ENCODE peak calls at places on chromosomes 6 and 20, in nine cellular contexts. P is endodermal cell, N is fibroblast of lung, O is neural progenitor cell, E is H9, U is mesenchymal stem cell, X is astrocyte, J is HCT116, B is IMR-90. D is an unnamed sample.

GRCh38 chr6:163170294-163170883 is 244.1 kb upstream of the QKI start:
- DNase-seq in E (peak; percentile 59), B (no peak), O (no peak), U (peak; percentile 1), J (no peak), N (no peak), P (peak; percentile 78), X (no peak), D (no peak)

GRCh38 chr6:77173472-77174074 is 289.7 kb downstream of the HTR1B start:
- DNase-seq in J (no peak), P (peak; percentile 81), B (peak; percentile 13), O (peak; percentile 55), X (no peak), U (no peak), N (no peak), E (peak; percentile 72), D (no peak)

GRCh38 chr6:10210052-10210451 is 204.8 kb downstream of the TFAP2A start:
- DNase-seq in E (no peak), U (no peak), B (no peak), X (peak; percentile 15), J (no peak), P (no peak), N (peak; percentile 28), O (no peak), D (no peak)

GRCh38 chr6:159766923-159767322 is 5.1 kb downstream of the ACAT2 start:
- DNase-seq in U (peak; percentile 77), O (no peak), E (no peak), X (no peak), P (no peak), N (no peak), B (peak; percentile 72), J (no peak), D (no peak)

GRCh38 chr20:20073851-20074252 is 21.5 kb downstream of the CFAP61 start:
- DNase-seq in O (no peak), N (no peak), B (no peak), X (no peak), P (no peak), U (no peak), J (no peak), E (no peak), D (no peak)

GRCh38 chr20:17617868-17618672 is 48.2 kb downstream of the DSTN start:
- DNase-seq in X (no peak), U (no peak), B (no peak), J (no peak), E (peak; percentile 25), P (no peak), O (no peak), N (no peak), D (no peak)

GRCh38 chr20:29740951-29741593 is 1516.4 kb upstream of the DEFB115 start:
- DNase-seq in P (peak; percentile 13), O (no peak), J (no peak), N (no peak), U (no peak), B (no peak), X (no peak), E (no peak), D (no peak)

GRCh38 chr6:155270566-155271091 is 6.8 kb downstream of the CLDN20 start:
- DNase-seq in O (peak; percentile 35), U (no peak), B (no peak), P (no peak), N (no peak), J (no peak), E (no peak), X (no peak), D (no peak)

GRCh38 chr6:55568779-55569439 is 10.1 kb downstream of the HMGCLL1 start:
- DNase-seq in O (peak; percentile 12), U (peak; percentile 20), B (no peak), E (no peak), P (no peak), N (no peak), X (no peak), J (no peak), D (no peak)

GRCh38 chr6:81689580-81689979 is 62.9 kb downstream of the TENT5A start:
- DNase-seq in N (no peak), X (no peak), P (no peak), J (no peak), O (no peak), B (no peak), U (no peak), E (no peak), D (no peak)

GRCh38 chr20:49727473-49727872 is 13.8 kb upstream of the B4GALT5 start:
- DNase-seq in P (no peak), U (no peak), X (no peak), E (no peak), O (no peak), N (no peak), J (no peak), B (no peak), D (no peak)

GRCh38 chr6:84072452-84072997 is 39.0 kb downstream of the MRAP2 start:
- DNase-seq in P (no peak), E (no peak), J (no peak), B (no peak), X (no peak), O (no peak), N (no peak), U (no peak), D (no peak)

GRCh38 chr6:17091122-17091521 is 10.7 kb upstream of the STMND1 start:
- DNase-seq in X (no peak), P (no peak), O (peak; percentile 13), J (no peak), B (peak; percentile 32), E (no peak), U (peak; percentile 26), N (peak; percentile 12), D (no peak)

GRCh38 chr6:23659125-23659524 is 466.9 kb upstream of the NRSN1 start:
- DNase-seq in B (peak; percentile 6), J (no peak), U (peak; percentile 38), O (peak; percentile 72), E (peak; percentile 43), N (peak; percentile 12), P (peak; percentile 75), X (no peak), D (no peak)

GRCh38 chr20:37384683-37385174 is 38.8 kb downstream of the SRC start:
- DNase-seq in B (peak; percentile 38), U (peak; percentile 46), E (peak; percentile 68), O (peak; percentile 82), X (no peak), J (no peak), N (peak; percentile 43), P (peak; percentile 90), D (no peak)

GRCh38 chr6:112227411-112227810 is 27.0 kb downstream of the LAMA4 start:
- DNase-seq in N (peak; percentile 30), X (no peak), O (no peak), J (no peak), B (peak; percentile 31), P (no peak), E (no peak), U (no peak), D (no peak)

GRCh38 chr6:151098166-151098565 is 141.6 kb upstream of the AKAP12 start:
- DNase-seq in J (no peak), N (peak; percentile 47), O (no peak), B (no peak), X (peak; percentile 32), E (no peak), U (no peak), P (peak; percentile 13), D (no peak)

GRCh38 chr6:44524491-44525227 is 137.2 kb downstream of the CDC5L start:
- DNase-seq in P (no peak), U (no peak), N (no peak), J (no peak), B (no peak), O (no peak), E (no peak), X (no peak), D (no peak)

GRCh38 chr6:99608059-99608885 is 1.6 kb downstream of the PRDM13 start:
- DNase-seq in E (no peak), P (peak; percentile 60), B (no peak), X (no peak), O (peak; percentile 34), J (no peak), N (no peak), U (no peak), D (no peak)
- H3K9ac ChIP-seq in E (no peak overlapping the region), P (no peak overlapping the region), B (no peak overlapping the region), X (no peak overlapping the region), O (no peak overlapping the region), J (no peak overlapping the region), N (no peak overlapping the region), U (no peak overlapping the region), D (no peak overlapping the region)

GRCh38 chr6:125791820-125792165 is 1.0 kb downstream of the NCOA7 start:
- DNase-seq in P (no peak), J (no peak), B (no peak), N (no peak), O (no peak), U (no peak), X (no peak), E (no peak), D (no peak)
- H3K9ac ChIP-seq in P (no peak overlapping the region), J (no peak overlapping the region), B (no peak overlapping the region), N (no peak overlapping the region), O (no peak overlapping the region), U (peak overlapping the region; percentile 90), X (peak overlapping the region; percentile 85), E (no peak overlapping the region), D (no peak overlapping the region)

GRCh38 chr6:118678866-118679265 is 27.5 kb upstream of the CEP85L start:
- DNase-seq in O (no peak), N (peak; percentile 79), X (peak; percentile 73), U (no peak), E (no peak), J (no peak), P (no peak), B (peak; percentile 43), D (no peak)

GRCh38 chr6:118679293-118679692 is 27.9 kb upstream of the CEP85L start:
- DNase-seq in X (peak; percentile 56), O (no peak), N (peak; percentile 69), U (peak; percentile 38), E (no peak), J (no peak), P (no peak), B (peak; percentile 55), D (no peak)

GRCh38 chr6:118685823-118686449 is 34.5 kb upstream of the CEP85L start:
- DNase-seq in P (peak; percentile 50), B (no peak), U (no peak), O (peak; percentile 41), N (no peak), X (no peak), E (peak; percentile 32), J (no peak), D (no peak)

GRCh38 chr6:118680452-118681095 is 29.2 kb upstream of the CEP85L start:
- DNase-seq in U (peak; percentile 34), E (no peak), X (no peak), J (no peak), B (no peak), O (no peak), P (no peak), N (no peak), D (no peak)

GRCh38 chr6:118683881-118684872 is 32.8 kb upstream of the CEP85L start:
- DNase-seq in P (no peak), U (no peak), N (no peak), B (no peak), X (no peak), J (no peak), O (no peak), E (no peak), D (no peak)
- H3K9ac ChIP-seq in P (no peak overlapping the region), U (no peak overlapping the region), N (no peak overlapping the region), B (no peak overlapping the region), X (no peak overlapping the region), J (no peak overlapping the region), O (no peak overlapping the region), E (no peak overlapping the region), D (no peak overlapping the region)

DNA sequence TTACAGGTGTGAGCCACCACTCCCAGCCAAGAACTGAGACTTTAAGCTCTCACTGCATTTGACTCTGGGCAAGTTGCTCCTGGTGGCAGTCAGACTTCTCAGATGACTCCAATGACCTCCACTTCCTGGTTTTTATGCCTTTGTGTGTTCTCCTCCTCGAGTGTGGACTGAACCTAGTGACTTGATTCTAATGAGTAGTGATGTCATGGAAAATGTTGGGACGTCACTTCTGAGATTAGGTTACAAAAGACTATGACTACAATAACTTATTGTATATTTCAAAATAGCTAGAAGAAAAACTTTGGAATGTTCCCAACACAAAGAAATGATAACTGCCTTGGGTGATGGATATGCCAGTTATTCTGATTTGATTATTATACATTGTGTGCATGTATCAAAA is 12.0 kb downstream of the SPINT3 start:
- DNase-seq in U (no peak), N (no peak), E (no peak), X (no peak), O (no peak), B (no peak), P (no peak), J (no peak), D (no peak)
- H3K9ac ChIP-seq in U (no peak overlapping the region), N (no peak overlapping the region), E (no peak overlapping the region), X (no peak overlapping the region), O (no peak overlapping the region), B (no peak overlapping the region), P (no peak overlapping the region), J (no peak overlapping the region), D (no peak overlapping the region)